ENCODE peak calls at places on chromosomes 3 and 15, in ten cellular contexts. Z is mesenchymal stem cell; A is CD8-positive, alpha-beta memory T cell; J is BE2C; T is lower lobe of right lung; V is aorta; I is mammary epithelial cell; S is cardiac muscle cell; U is ascending aorta; W is vagina. M is an unnamed sample.

GRCh38 chr15:101604124-101604874 is 47.9 kb downstream of the TM2D3 start:
- DNase-seq in A (no peak), J (no peak), U (no peak), W (no peak), I (no peak), S (no peak), T (no peak), V (no peak), Z (no peak), M (no peak)

GRCh38 chr3:124965413-124965812 is 30.9 kb upstream of the MUC13 start:
- DNase-seq in I (no peak), U (no peak), W (no peak), Z (no peak), T (no peak), J (no peak), V (no peak), A (no peak), S (no peak), M (no peak)

GRCh38 chr3:40504636-40505430 is 1.0 kb upstream of the ZNF620 start:
- DNase-seq in J (no peak), A (no peak), U (peak; percentile 75), I (peak; percentile 97), Z (peak; percentile 97), T (no peak), W (no peak), S (peak; percentile 96), V (no peak), M (no peak)

GRCh38 chr3:38006031-38006430 is 15.4 kb downstream of the VILL start:
- DNase-seq in T (peak; percentile 32), J (no peak), V (no peak), I (no peak), W (no peak), Z (no peak), S (no peak), U (no peak), A (no peak), M (no peak)

GRCh38 chr15:73965730-73966103 is 26.4 kb downstream of the STOML1 start:
- DNase-seq in I (peak; percentile 70), T (no peak), Z (peak; percentile 79), J (no peak), V (no peak), S (no peak), A (peak; percentile 58), W (no peak), U (no peak), M (peak; percentile 55)

GRCh38 chr3:156175570-156175969 is 55.2 kb downstream of the KCNAB1 start:
- DNase-seq in Z (no peak), A (no peak), T (no peak), J (no peak), U (no peak), S (no peak), W (no peak), I (no peak), V (no peak), M (no peak)

GRCh38 chr15:91737419-91737818 is 116.1 kb upstream of the SLCO3A1 start:
- DNase-seq in S (no peak), W (no peak), J (no peak), T (no peak), Z (no peak), V (no peak), I (no peak), U (no peak), A (no peak), M (no peak)

GRCh38 chr3:194801378-194802124 is 115.9 kb downstream of the FAM43A start:
- DNase-seq in Z (no peak), V (no peak), J (no peak), I (no peak), S (no peak), A (no peak), U (no peak), W (no peak), T (no peak), M (no peak)

GRCh38 chr3:64388886-64389285 is 163.6 kb upstream of the PRICKLE2 start:
- DNase-seq in I (no peak), S (no peak), U (no peak), J (no peak), W (no peak), V (no peak), A (no peak), Z (peak; percentile 13), T (no peak), M (no peak)

GRCh38 chr15:40272713-40273056 is 10.2 kb downstream of the ANKRD63 start:
- DNase-seq in Z (no peak), W (no peak), A (no peak), I (no peak), S (no peak), T (no peak), V (no peak), U (no peak), J (peak; percentile 48), M (no peak)

GRCh38 chr15:49235446-49236207 is 65.6 kb downstream of the GALK2 start:
- DNase-seq in V (no peak), Z (peak; percentile 84), S (peak; percentile 92), I (peak; percentile 43), W (no peak), U (peak; percentile 70), J (peak; percentile 63), T (no peak), A (peak; percentile 16), M (peak; percentile 65)

GRCh38 chr3:48408823-48409281 is 21.0 kb downstream of the PLXNB1 start:
- DNase-seq in A (no peak), S (no peak), J (peak; percentile 7), V (peak; percentile 37), T (peak; percentile 20), W (no peak), Z (no peak), I (no peak), U (peak; percentile 57), M (peak; percentile 12)

GRCh38 chr15:83123529-83123928 is 16.1 kb downstream of the TM6SF1 start:
- DNase-seq in I (no peak), Z (no peak), A (no peak), V (no peak), U (no peak), T (no peak), S (no peak), J (no peak), W (no peak), M (no peak)

GRCh38 chr3:55481918-55482495 is 5.1 kb downstream of the WNT5A start:
- DNase-seq in U (no peak), I (no peak), W (no peak), T (no peak), Z (peak; percentile 78), J (no peak), A (no peak), V (peak; percentile 69), S (peak; percentile 40), M (no peak)

GRCh38 chr3:175266993-175267960 is 408.1 kb downstream of the NAALADL2 start:
- DNase-seq in W (no peak), I (peak; percentile 52), U (no peak), Z (peak; percentile 30), A (no peak), V (no peak), J (no peak), S (peak; percentile 14), T (no peak), M (no peak)

GRCh38 chr3:24305795-24306467 is 188.7 kb downstream of the THRB start:
- DNase-seq in Z (no peak), J (no peak), S (peak; percentile 59), I (no peak), V (no peak), T (no peak), A (no peak), W (no peak), U (no peak), M (no peak)

GRCh38 chr3:127816783-127817182 is 5.5 kb downstream of the MGLL start:
- DNase-seq in S (no peak), Z (no peak), I (no peak), W (peak; percentile 89), U (no peak), T (no peak), J (no peak), A (no peak), V (no peak), M (no peak)

GRCh38 chr15:31265871-31266711 is 60.5 kb upstream of the KLF13 start:
- DNase-seq in T (peak; percentile 72), A (peak; percentile 87), W (no peak), U (peak; percentile 73), I (no peak), Z (peak; percentile 50), V (no peak), S (peak; percentile 62), J (no peak), M (no peak)

GRCh38 chr3:37863552-37863865 is 1.8 kb downstream of the CTDSPL start:
- DNase-seq in Z (no peak), S (no peak), V (no peak), J (no peak), A (no peak), I (no peak), U (no peak), W (no peak), T (no peak), M (no peak)

GRCh38 chr3:148816971-148817519 is 10.6 kb upstream of the CPB1 start:
- DNase-seq in W (no peak), J (peak; percentile 38), U (no peak), Z (no peak), I (no peak), S (no peak), T (no peak), V (no peak), A (no peak), M (no peak)

GRCh38 chr3:452221-452620 is 255.7 kb downstream of the CHL1 start:
- DNase-seq in S (no peak), U (no peak), Z (no peak), J (no peak), T (no peak), I (no peak), V (no peak), W (no peak), A (no peak), M (no peak)

GRCh38 chr15:29275855-29276254 is 6.2 kb upstream of the NSMCE3 start:
- DNase-seq in W (no peak), I (no peak), T (no peak), U (no peak), Z (no peak), V (no peak), A (no peak), J (no peak), S (no peak), M (no peak)
- H3K4me1 ChIP-seq in W (no peaks in the 10 kb centered on the region), I (peaks cover under 1% of the 10 kb centered on the region), T (no peaks in the 10 kb centered on the region), U (no peaks in the 10 kb centered on the region), Z (peaks cover 10% of the 10 kb centered on the region), V (no peaks in the 10 kb centered on the region), A (peaks cover 4% of the 10 kb centered on the region), J (no peaks in the 10 kb centered on the region), S (peaks cover 21% of the 10 kb centered on the region), M (no peaks in the 10 kb centered on the region)

GRCh38 chr3:12868039-12869024 is 27.0 kb upstream of the RPL32 start:
- DNase-seq in S (peak; percentile 91), V (peak; percentile 92), W (no peak), A (peak; percentile 58), J (peak; percentile 81), Z (peak; percentile 93), T (peak; percentile 90), U (peak; percentile 94), I (peak; percentile 70), M (peak; percentile 78)
- H3K4me3 ChIP-seq in S (peak overlapping the region; percentile 31), V (no peak overlapping the region), W (no peak overlapping the region), A (peak overlapping the region; percentile 75), J (no peak overlapping the region), Z (peak overlapping the region; percentile 53), T (peak overlapping the region; percentile 45), U (peak overlapping the region; percentile 20), I (no peak overlapping the region), M (no peak overlapping the region)

GRCh38 chr15:99117563-99118257 is 12.8 kb downstream of the SYNM start:
- DNase-seq in W (no peak), S (no peak), V (no peak), Z (no peak), U (peak; percentile 64), I (no peak), J (no peak), A (no peak), T (peak; percentile 28), M (no peak)
- H3K4me1 ChIP-seq in W (peaks cover 9% of the 10 kb centered on the region), S (no peaks in the 10 kb centered on the region), V (peaks cover 1% of the 10 kb centered on the region), Z (peaks cover 9% of the 10 kb centered on the region), U (peaks cover 6% of the 10 kb centered on the region), I (peaks cover 1% of the 10 kb centered on the region), J (peaks cover 19% of the 10 kb centered on the region), A (no peaks in the 10 kb centered on the region), T (no peaks in the 10 kb centered on the region), M (no peaks in the 10 kb centered on the region)

GRCh38 chr3:45665101-45665572 is 24.1 kb upstream of the SACM1L start:
- DNase-seq in J (peak; percentile 34), Z (peak; percentile 52), T (no peak), U (no peak), V (no peak), S (peak; percentile 38), A (peak; percentile 70), W (no peak), I (peak; percentile 61), M (peak; percentile 64)
- H3K4me3 ChIP-seq in J (no peak overlapping the region), Z (no peak overlapping the region), T (peak overlapping the region; percentile 47), U (peak overlapping the region; percentile 35), V (no peak overlapping the region), S (no peak overlapping the region), A (peak overlapping the region; percentile 64), W (peak overlapping the region; percentile 35), I (no peak overlapping the region), M (no peak overlapping the region)